ENCODE peak calls at places on chromosomes 7 and 10, in five cellular contexts. A is colonic mucosa, C is lung, Z is A549, F is GM12878. Y is an unnamed sample.

GRCh38 chr7:47884675-47885074 is 63.6 kb downstream of the PKD1L1 start:
- DNase-seq in Z (no peak), C (no peak), F (no peak), A (no peak), Y (no peak)

GRCh38 chr10:28444031-28444430 is 88.9 kb upstream of the WAC start:
- DNase-seq in C (no peak), A (no peak), Z (no peak), F (no peak), Y (no peak)

GRCh38 chr7:99455874-99456273 is 10.1 kb downstream of the ATP5MF start:
- DNase-seq in A (no peak), F (no peak), C (no peak), Z (no peak), Y (no peak)

GRCh38 chr7:132045002-132045401 is 488.6 kb upstream of the PODXL start:
- DNase-seq in A (no peak), Z (no peak), C (peak; percentile 9), F (no peak), Y (no peak)

GRCh38 chr7:20991544-20991943 is 204.9 kb upstream of the SP8 start:
- DNase-seq in C (no peak), Z (no peak), F (no peak), A (no peak), Y (no peak)

GRCh38 chr10:102324061-102324460 is 71.4 kb upstream of the NFKB2 start:
- DNase-seq in Z (no peak), C (no peak), F (no peak), A (no peak), Y (no peak)

GRCh38 chr10:103859161-103860141 is 4.1 kb upstream of the SH3PXD2A start:
- DNase-seq in A (peak; percentile 84), Z (peak; percentile 68), C (peak; percentile 60), F (peak; percentile 24), Y (peak; percentile 52)

GRCh38 chr10:121683803-121684202 is 85.6 kb upstream of the FGFR2 start:
- DNase-seq in F (no peak), C (no peak), A (no peak), Z (no peak), Y (no peak)

GRCh38 chr7:90244909-90245841 is at the start of gene CFAP69:
- DNase-seq in C (peak; percentile 93), Z (peak; percentile 89), A (peak; percentile 96), F (peak; percentile 46), Y (peak; percentile 81)

GRCh38 chr10:69679736-69680135 is 49.7 kb downstream of the FAM241B start:
- DNase-seq in Z (no peak), A (no peak), C (no peak), F (no peak), Y (no peak)
- H3K4me3 ChIP-seq in Z (no peak overlapping the region), A (no peak overlapping the region), C (no peak overlapping the region), F (no peak overlapping the region), Y (no peak overlapping the region)

GRCh38 chr10:71728218-71728737 is 8.7 kb upstream of the C10orf105 start:
- DNase-seq in Z (no peak), F (peak; percentile 72), A (no peak), C (no peak), Y (no peak)
- H3K4me1 ChIP-seq in Z (peaks cover 33% of the 10 kb centered on the region), F (peaks cover 48% of the 10 kb centered on the region), A (peaks cover 31% of the 10 kb centered on the region), C (peaks cover 24% of the 10 kb centered on the region), Y (peaks cover 11% of the 10 kb centered on the region)

GRCh38 chr7:110943686-110944350 is 147.1 kb upstream of the LRRN3 start:
- DNase-seq in Z (no peak), F (no peak), A (no peak), C (no peak), Y (no peak)
- H3K4me3 ChIP-seq in Z (no peak overlapping the region), F (no peak overlapping the region), A (no peak overlapping the region), C (no peak overlapping the region), Y (no peak overlapping the region)

GRCh38 chr7:128034830-128035229 is 3.6 kb upstream of the LRRC4 start:
- DNase-seq in Z (no peak), C (no peak), A (no peak), F (no peak), Y (no peak)
- H3K4me1 ChIP-seq in Z (no peaks in the 10 kb centered on the region), C (peaks cover 14% of the 10 kb centered on the region), A (peaks cover 7% of the 10 kb centered on the region), F (peaks cover 49% of the 10 kb centered on the region), Y (peaks cover 13% of the 10 kb centered on the region)

DNA sequence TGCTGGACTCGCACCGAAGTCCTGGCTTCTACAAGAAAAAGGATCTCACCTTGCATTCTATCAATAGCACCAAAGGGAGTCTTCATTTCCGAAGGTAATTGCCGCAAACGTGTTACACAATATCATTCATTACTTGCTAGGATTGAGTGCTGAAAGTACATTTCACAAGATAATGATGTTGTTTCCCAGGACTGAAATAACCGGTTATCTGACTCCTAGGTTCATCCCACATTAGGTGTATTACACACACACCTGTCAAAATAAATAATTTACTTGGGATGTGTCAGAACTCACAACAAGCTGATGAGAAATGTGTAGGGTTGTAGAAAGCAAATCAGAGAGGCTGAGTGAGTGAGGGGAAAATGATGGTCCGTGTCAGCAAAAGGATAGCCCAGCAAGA is 219.4 kb upstream of the RHOBTB1 start:
- DNase-seq in A (no peak), Z (no peak), C (no peak), F (no peak), Y (no peak)
- H3K4me3 ChIP-seq in A (no peak overlapping the region), Z (no peak overlapping the region), C (no peak overlapping the region), F (no peak overlapping the region), Y (no peak overlapping the region)

GRCh38 chr7:80618105-80618504 is 20.3 kb upstream of the CD36 start:
- DNase-seq in Z (no peak), F (no peak), A (no peak), C (no peak), Y (no peak)
- H3K4me1 ChIP-seq in Z (peaks cover 10% of the 10 kb centered on the region), F (no peaks in the 10 kb centered on the region), A (no peaks in the 10 kb centered on the region), C (no peaks in the 10 kb centered on the region), Y (peaks cover 12% of the 10 kb centered on the region)

DNA sequence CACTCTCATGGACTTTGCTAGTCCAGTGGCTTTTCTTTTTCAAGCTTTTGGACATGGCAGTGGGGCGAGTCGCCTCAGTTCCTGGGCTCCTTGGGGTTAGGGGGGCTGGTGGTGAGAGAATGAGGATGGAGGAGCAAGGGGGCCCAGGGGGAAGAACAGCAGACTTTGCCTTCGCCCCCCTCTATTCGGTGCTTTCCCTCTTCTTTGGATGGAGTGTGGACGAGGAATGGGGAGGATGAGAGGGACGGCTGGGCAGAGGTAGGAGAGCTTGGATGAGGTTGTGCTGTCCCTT is 255 bp downstream of the MAGI2 start:
- DNase-seq in C (no peak), Z (no peak), A (peak; percentile 17), F (no peak), Y (no peak)
- H3K4me3 ChIP-seq in C (peak overlapping the region; percentile 66), Z (peak overlapping the region; percentile 85), A (peak overlapping the region; percentile 46), F (no peak overlapping the region), Y (peak overlapping the region; percentile 64)

GRCh38 chr10:1434912-1435692 is 302.2 kb downstream of the ADARB2 start:
- DNase-seq in Z (no peak), A (no peak), F (no peak), C (no peak), Y (no peak)

GRCh38 chr10:1432161-1432560 is 305.2 kb downstream of the ADARB2 start:
- DNase-seq in A (no peak), F (no peak), C (no peak), Z (no peak), Y (no peak)

GRCh38 chr10:1431229-1431628 is 306.1 kb downstream of the ADARB2 start:
- DNase-seq in Z (no peak), C (no peak), F (no peak), A (no peak), Y (no peak)

GRCh38 chr10:1434202-1434601 is 303.1 kb downstream of the ADARB2 start:
- DNase-seq in A (no peak), F (no peak), Z (no peak), C (no peak), Y (no peak)
- H3K4me1 ChIP-seq in A (no peaks in the 10 kb centered on the region), F (no peaks in the 10 kb centered on the region), Z (no peaks in the 10 kb centered on the region), C (no peaks in the 10 kb centered on the region), Y (no peaks in the 10 kb centered on the region)

DNA sequence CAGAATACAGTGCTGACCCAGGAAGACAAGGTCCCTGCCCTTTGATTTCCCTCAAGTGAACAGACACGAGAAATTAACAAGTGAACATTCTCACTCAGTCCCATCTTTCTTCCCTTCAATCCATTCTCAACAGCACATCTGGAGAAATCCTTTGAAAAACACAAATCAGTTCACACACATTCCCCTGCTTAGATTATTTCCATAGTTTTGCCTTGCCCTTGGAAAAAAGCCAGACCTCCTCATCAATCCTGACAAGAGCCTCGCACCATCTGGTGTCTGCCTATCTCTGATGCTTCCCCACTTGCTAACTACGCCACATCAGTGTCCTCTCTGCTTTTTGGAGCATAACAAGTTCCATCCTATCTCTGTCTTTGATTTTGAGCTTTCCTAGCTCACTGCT is 94.4 kb upstream of the KIAA1217 start:
- DNase-seq in Z (no peak), C (no peak), A (no peak), F (no peak), Y (no peak)
- H3K4me3 ChIP-seq in Z (no peak overlapping the region), C (no peak overlapping the region), A (no peak overlapping the region), F (no peak overlapping the region), Y (no peak overlapping the region)

GRCh38 chr7:129227646-129228578 is 3.1 kb downstream of the AHCYL2 start:
- DNase-seq in C (no peak), A (no peak), Z (no peak), F (no peak), Y (no peak)
- H3K4me1 ChIP-seq in C (peaks cover 1% of the 10 kb centered on the region), A (no peaks in the 10 kb centered on the region), Z (peaks cover 20% of the 10 kb centered on the region), F (peaks cover 8% of the 10 kb centered on the region), Y (peaks cover 17% of the 10 kb centered on the region)

Y was measured in SJSA1.